ENCODE peak calls at places on chromosomes 4 and X, in eight cellular contexts. One of them, this sample, is unnamed.

GRCh38 chrX:3295731-3296130 is 50.7 kb downstream of the MXRA5 start:
- DNase-seq in esophagus squamous epithelium: no peak
- DNase-seq in stimulated activated CD4-positive, alpha-beta T cell treated with anti-CD3 and anti-CD28 coated beads, TNF-alpha, amount 100 ng/mL, for 48 hours: no peak
- DNase-seq in naive thymus-derived CD8-positive, alpha-beta T cell: no peak
- DNase-seq in pancreas: no peak
- DNase-seq in RWPE2: no peak
- DNase-seq in left cardiac atrium: no peak
- DNase-seq in activated CD4-positive, alpha-beta T cell treated with anti-CD3 and anti-CD28 coated beads, Interleukin-2, amount 50 U/mL, for 1 hour: no peak
- DNase-seq in this sample: no peak

GRCh38 chrX:21747523-21747922 is 10.4 kb downstream of the SMPX start:
- DNase-seq in pancreas: no peak
- DNase-seq in naive thymus-derived CD8-positive, alpha-beta T cell: no peak
- DNase-seq in stimulated activated CD4-positive, alpha-beta T cell treated with anti-CD3 and anti-CD28 coated beads, TNF-alpha, amount 100 ng/mL, for 48 hours: no peak
- DNase-seq in activated CD4-positive, alpha-beta T cell treated with anti-CD3 and anti-CD28 coated beads, Interleukin-2, amount 50 U/mL, for 1 hour: no peak
- DNase-seq in RWPE2: no peak
- DNase-seq in left cardiac atrium: no peak
- DNase-seq in esophagus squamous epithelium: no peak
- DNase-seq in this sample: no peak

GRCh38 chr4:23857353-23857752 is 32.5 kb downstream of the PPARGC1A start:
- DNase-seq in naive thymus-derived CD8-positive, alpha-beta T cell: no peak
- DNase-seq in stimulated activated CD4-positive, alpha-beta T cell treated with anti-CD3 and anti-CD28 coated beads, TNF-alpha, amount 100 ng/mL, for 48 hours: no peak
- DNase-seq in pancreas: no peak
- DNase-seq in esophagus squamous epithelium: no peak
- DNase-seq in RWPE2: no peak
- DNase-seq in activated CD4-positive, alpha-beta T cell treated with anti-CD3 and anti-CD28 coated beads, Interleukin-2, amount 50 U/mL, for 1 hour: no peak
- DNase-seq in left cardiac atrium: no peak
- DNase-seq in this sample: no peak

GRCh38 chrX:110418220-110418856 is 59.7 kb downstream of the RTL9 start:
- DNase-seq in stimulated activated CD4-positive, alpha-beta T cell treated with anti-CD3 and anti-CD28 coated beads, TNF-alpha, amount 100 ng/mL, for 48 hours: no peak
- DNase-seq in left cardiac atrium: peak; percentile 23
- DNase-seq in naive thymus-derived CD8-positive, alpha-beta T cell: no peak
- DNase-seq in esophagus squamous epithelium: no peak
- DNase-seq in activated CD4-positive, alpha-beta T cell treated with anti-CD3 and anti-CD28 coated beads, Interleukin-2, amount 50 U/mL, for 1 hour: no peak
- DNase-seq in pancreas: no peak
- DNase-seq in RWPE2: no peak
- DNase-seq in this sample: peak; percentile 85

GRCh38 chr4:57039345-57039744 is 60.6 kb downstream of the POLR2B start:
- DNase-seq in left cardiac atrium: no peak
- DNase-seq in naive thymus-derived CD8-positive, alpha-beta T cell: no peak
- DNase-seq in pancreas: no peak
- DNase-seq in activated CD4-positive, alpha-beta T cell treated with anti-CD3 and anti-CD28 coated beads, Interleukin-2, amount 50 U/mL, for 1 hour: no peak
- DNase-seq in esophagus squamous epithelium: no peak
- DNase-seq in RWPE2: no peak
- DNase-seq in stimulated activated CD4-positive, alpha-beta T cell treated with anti-CD3 and anti-CD28 coated beads, TNF-alpha, amount 100 ng/mL, for 48 hours: no peak
- DNase-seq in this sample: no peak

GRCh38 chr4:82798168-82799005 is at the start of gene SCD5:
- DNase-seq in stimulated activated CD4-positive, alpha-beta T cell treated with anti-CD3 and anti-CD28 coated beads, TNF-alpha, amount 100 ng/mL, for 48 hours: peak; percentile 11
- DNase-seq in RWPE2: no peak
- DNase-seq in activated CD4-positive, alpha-beta T cell treated with anti-CD3 and anti-CD28 coated beads, Interleukin-2, amount 50 U/mL, for 1 hour: no peak
- DNase-seq in left cardiac atrium: peak; percentile 82
- DNase-seq in naive thymus-derived CD8-positive, alpha-beta T cell: peak; percentile 20
- DNase-seq in pancreas: peak; percentile 71
- DNase-seq in esophagus squamous epithelium: no peak
- DNase-seq in this sample: peak; percentile 85

GRCh38 chrX:121000589-121000988 is 15.0 kb upstream of the CT47A1 start:
- DNase-seq in naive thymus-derived CD8-positive, alpha-beta T cell: no peak
- DNase-seq in pancreas: no peak
- DNase-seq in esophagus squamous epithelium: no peak
- DNase-seq in stimulated activated CD4-positive, alpha-beta T cell treated with anti-CD3 and anti-CD28 coated beads, TNF-alpha, amount 100 ng/mL, for 48 hours: no peak
- DNase-seq in left cardiac atrium: no peak
- DNase-seq in RWPE2: no peak
- DNase-seq in activated CD4-positive, alpha-beta T cell treated with anti-CD3 and anti-CD28 coated beads, Interleukin-2, amount 50 U/mL, for 1 hour: no peak
- DNase-seq in this sample: no peak

GRCh38 chr4:99723555-99724450 is 66.2 kb upstream of the C4orf54 start:
- DNase-seq in pancreas: peak; percentile 74
- DNase-seq in left cardiac atrium: peak; percentile 64
- DNase-seq in esophagus squamous epithelium: no peak
- DNase-seq in RWPE2: peak; percentile 62
- DNase-seq in naive thymus-derived CD8-positive, alpha-beta T cell: no peak
- DNase-seq in activated CD4-positive, alpha-beta T cell treated with anti-CD3 and anti-CD28 coated beads, Interleukin-2, amount 50 U/mL, for 1 hour: no peak
- DNase-seq in stimulated activated CD4-positive, alpha-beta T cell treated with anti-CD3 and anti-CD28 coated beads, TNF-alpha, amount 100 ng/mL, for 48 hours: peak; percentile 23
- DNase-seq in this sample: peak; percentile 2

GRCh38 chr4:1727117-1728031 is 6.1 kb downstream of the TACC3 start:
- DNase-seq in activated CD4-positive, alpha-beta T cell treated with anti-CD3 and anti-CD28 coated beads, Interleukin-2, amount 50 U/mL, for 1 hour: no peak
- DNase-seq in RWPE2: peak; percentile 93
- DNase-seq in naive thymus-derived CD8-positive, alpha-beta T cell: no peak
- DNase-seq in left cardiac atrium: peak; percentile 84
- DNase-seq in pancreas: no peak
- DNase-seq in esophagus squamous epithelium: no peak
- DNase-seq in stimulated activated CD4-positive, alpha-beta T cell treated with anti-CD3 and anti-CD28 coated beads, TNF-alpha, amount 100 ng/mL, for 48 hours: no peak
- DNase-seq in this sample: peak; percentile 71

GRCh38 chrX:34918856-34919255 is 23.7 kb upstream of the FAM47B start:
- DNase-seq in RWPE2: no peak
- DNase-seq in esophagus squamous epithelium: no peak
- DNase-seq in naive thymus-derived CD8-positive, alpha-beta T cell: no peak
- DNase-seq in stimulated activated CD4-positive, alpha-beta T cell treated with anti-CD3 and anti-CD28 coated beads, TNF-alpha, amount 100 ng/mL, for 48 hours: no peak
- DNase-seq in left cardiac atrium: no peak
- DNase-seq in pancreas: no peak
- DNase-seq in activated CD4-positive, alpha-beta T cell treated with anti-CD3 and anti-CD28 coated beads, Interleukin-2, amount 50 U/mL, for 1 hour: no peak
- DNase-seq in this sample: peak; percentile 58

GRCh38 chrX:19889582-19890342 is 2.4 kb upstream of the SH3KBP1 start:
- DNase-seq in pancreas: no peak
- DNase-seq in esophagus squamous epithelium: no peak
- DNase-seq in RWPE2: peak; percentile 70
- DNase-seq in left cardiac atrium: peak; percentile 63
- DNase-seq in stimulated activated CD4-positive, alpha-beta T cell treated with anti-CD3 and anti-CD28 coated beads, TNF-alpha, amount 100 ng/mL, for 48 hours: peak; percentile 39
- DNase-seq in naive thymus-derived CD8-positive, alpha-beta T cell: peak; percentile 29
- DNase-seq in activated CD4-positive, alpha-beta T cell treated with anti-CD3 and anti-CD28 coated beads, Interleukin-2, amount 50 U/mL, for 1 hour: peak; percentile 45
- DNase-seq in this sample: peak; percentile 47

GRCh38 chr4:17316566-17316965 is 195.3 kb downstream of the QDPR start:
- DNase-seq in naive thymus-derived CD8-positive, alpha-beta T cell: no peak
- DNase-seq in activated CD4-positive, alpha-beta T cell treated with anti-CD3 and anti-CD28 coated beads, Interleukin-2, amount 50 U/mL, for 1 hour: no peak
- DNase-seq in pancreas: no peak
- DNase-seq in left cardiac atrium: no peak
- DNase-seq in stimulated activated CD4-positive, alpha-beta T cell treated with anti-CD3 and anti-CD28 coated beads, TNF-alpha, amount 100 ng/mL, for 48 hours: no peak
- DNase-seq in RWPE2: no peak
- DNase-seq in esophagus squamous epithelium: no peak
- DNase-seq in this sample: peak; percentile 36

GRCh38 chr4:14792702-14793227 is 209.5 kb upstream of the CPEB2 start:
- DNase-seq in naive thymus-derived CD8-positive, alpha-beta T cell: no peak
- DNase-seq in activated CD4-positive, alpha-beta T cell treated with anti-CD3 and anti-CD28 coated beads, Interleukin-2, amount 50 U/mL, for 1 hour: no peak
- DNase-seq in RWPE2: no peak
- DNase-seq in left cardiac atrium: no peak
- DNase-seq in pancreas: no peak
- DNase-seq in stimulated activated CD4-positive, alpha-beta T cell treated with anti-CD3 and anti-CD28 coated beads, TNF-alpha, amount 100 ng/mL, for 48 hours: no peak
- DNase-seq in esophagus squamous epithelium: no peak
- DNase-seq in this sample: no peak

GRCh38 chrX:17591741-17592110 is 145.6 kb upstream of the SCML1 start:
- DNase-seq in stimulated activated CD4-positive, alpha-beta T cell treated with anti-CD3 and anti-CD28 coated beads, TNF-alpha, amount 100 ng/mL, for 48 hours: no peak
- DNase-seq in pancreas: no peak
- DNase-seq in RWPE2: no peak
- DNase-seq in esophagus squamous epithelium: no peak
- DNase-seq in activated CD4-positive, alpha-beta T cell treated with anti-CD3 and anti-CD28 coated beads, Interleukin-2, amount 50 U/mL, for 1 hour: no peak
- DNase-seq in left cardiac atrium: no peak
- DNase-seq in naive thymus-derived CD8-positive, alpha-beta T cell: no peak
- DNase-seq in this sample: peak; percentile 67

GRCh38 chr4:109315818-109316217 is 13.4 kb upstream of the COL25A1 start:
- DNase-seq in stimulated activated CD4-positive, alpha-beta T cell treated with anti-CD3 and anti-CD28 coated beads, TNF-alpha, amount 100 ng/mL, for 48 hours: no peak
- DNase-seq in activated CD4-positive, alpha-beta T cell treated with anti-CD3 and anti-CD28 coated beads, Interleukin-2, amount 50 U/mL, for 1 hour: no peak
- DNase-seq in pancreas: no peak
- DNase-seq in left cardiac atrium: no peak
- DNase-seq in RWPE2: no peak
- DNase-seq in naive thymus-derived CD8-positive, alpha-beta T cell: no peak
- DNase-seq in esophagus squamous epithelium: no peak
- DNase-seq in this sample: peak; percentile 34

GRCh38 chrX:109839694-109840358 is 106.8 kb upstream of the ACSL4 start:
- DNase-seq in RWPE2: no peak
- DNase-seq in stimulated activated CD4-positive, alpha-beta T cell treated with anti-CD3 and anti-CD28 coated beads, TNF-alpha, amount 100 ng/mL, for 48 hours: no peak
- DNase-seq in left cardiac atrium: peak; percentile 34
- DNase-seq in pancreas: no peak
- DNase-seq in esophagus squamous epithelium: no peak
- DNase-seq in activated CD4-positive, alpha-beta T cell treated with anti-CD3 and anti-CD28 coated beads, Interleukin-2, amount 50 U/mL, for 1 hour: no peak
- DNase-seq in naive thymus-derived CD8-positive, alpha-beta T cell: no peak
- DNase-seq in this sample: no peak

GRCh38 chrX:111543212-111543762 is 31.8 kb downstream of the SERTM2 start:
- DNase-seq in pancreas: no peak
- DNase-seq in RWPE2: no peak
- DNase-seq in activated CD4-positive, alpha-beta T cell treated with anti-CD3 and anti-CD28 coated beads, Interleukin-2, amount 50 U/mL, for 1 hour: no peak
- DNase-seq in naive thymus-derived CD8-positive, alpha-beta T cell: no peak
- DNase-seq in esophagus squamous epithelium: no peak
- DNase-seq in stimulated activated CD4-positive, alpha-beta T cell treated with anti-CD3 and anti-CD28 coated beads, TNF-alpha, amount 100 ng/mL, for 48 hours: no peak
- DNase-seq in left cardiac atrium: no peak
- DNase-seq in this sample: no peak

GRCh38 chr4:19945979-19946380 is 305.7 kb upstream of the SLIT2 start:
- DNase-seq in activated CD4-positive, alpha-beta T cell treated with anti-CD3 and anti-CD28 coated beads, Interleukin-2, amount 50 U/mL, for 1 hour: no peak
- DNase-seq in RWPE2: peak; percentile 84
- DNase-seq in naive thymus-derived CD8-positive, alpha-beta T cell: no peak
- DNase-seq in esophagus squamous epithelium: no peak
- DNase-seq in pancreas: no peak
- DNase-seq in left cardiac atrium: no peak
- DNase-seq in stimulated activated CD4-positive, alpha-beta T cell treated with anti-CD3 and anti-CD28 coated beads, TNF-alpha, amount 100 ng/mL, for 48 hours: no peak
- DNase-seq in this sample: peak; percentile 99

GRCh38 chr4:37567781-37568180 is 118.4 kb downstream of the RELL1 start:
- DNase-seq in activated CD4-positive, alpha-beta T cell treated with anti-CD3 and anti-CD28 coated beads, Interleukin-2, amount 50 U/mL, for 1 hour: no peak
- DNase-seq in RWPE2: no peak
- DNase-seq in stimulated activated CD4-positive, alpha-beta T cell treated with anti-CD3 and anti-CD28 coated beads, TNF-alpha, amount 100 ng/mL, for 48 hours: no peak
- DNase-seq in left cardiac atrium: no peak
- DNase-seq in esophagus squamous epithelium: no peak
- DNase-seq in naive thymus-derived CD8-positive, alpha-beta T cell: no peak
- DNase-seq in pancreas: no peak
- DNase-seq in this sample: no peak

GRCh38 chrX:46965125-46965758 is 53.0 kb downstream of the JADE3 start:
- DNase-seq in esophagus squamous epithelium: no peak
- DNase-seq in pancreas: no peak
- DNase-seq in left cardiac atrium: no peak
- DNase-seq in activated CD4-positive, alpha-beta T cell treated with anti-CD3 and anti-CD28 coated beads, Interleukin-2, amount 50 U/mL, for 1 hour: no peak
- DNase-seq in stimulated activated CD4-positive, alpha-beta T cell treated with anti-CD3 and anti-CD28 coated beads, TNF-alpha, amount 100 ng/mL, for 48 hours: no peak
- DNase-seq in RWPE2: no peak
- DNase-seq in naive thymus-derived CD8-positive, alpha-beta T cell: no peak
- DNase-seq in this sample: peak; percentile 25

GRCh38 chr4:74450298-74450683 is 5.4 kb downstream of the AREG start:
- DNase-seq in stimulated activated CD4-positive, alpha-beta T cell treated with anti-CD3 and anti-CD28 coated beads, TNF-alpha, amount 100 ng/mL, for 48 hours: no peak
- DNase-seq in activated CD4-positive, alpha-beta T cell treated with anti-CD3 and anti-CD28 coated beads, Interleukin-2, amount 50 U/mL, for 1 hour: no peak
- DNase-seq in RWPE2: no peak
- DNase-seq in left cardiac atrium: no peak
- DNase-seq in esophagus squamous epithelium: no peak
- DNase-seq in pancreas: no peak
- DNase-seq in naive thymus-derived CD8-positive, alpha-beta T cell: no peak
- DNase-seq in this sample: no peak

GRCh38 chr4:25180524-25181131 is 20.4 kb upstream of the SEPSECS start:
- DNase-seq in activated CD4-positive, alpha-beta T cell treated with anti-CD3 and anti-CD28 coated beads, Interleukin-2, amount 50 U/mL, for 1 hour: peak; percentile 11
- DNase-seq in stimulated activated CD4-positive, alpha-beta T cell treated with anti-CD3 and anti-CD28 coated beads, TNF-alpha, amount 100 ng/mL, for 48 hours: no peak
- DNase-seq in left cardiac atrium: peak; percentile 25
- DNase-seq in esophagus squamous epithelium: no peak
- DNase-seq in RWPE2: no peak
- DNase-seq in naive thymus-derived CD8-positive, alpha-beta T cell: no peak
- DNase-seq in pancreas: no peak
- DNase-seq in this sample: peak; percentile 57

GRCh38 chrX:134547047-134547679 is 87.2 kb downstream of the HPRT1 start:
- DNase-seq in activated CD4-positive, alpha-beta T cell treated with anti-CD3 and anti-CD28 coated beads, Interleukin-2, amount 50 U/mL, for 1 hour: no peak
- DNase-seq in stimulated activated CD4-positive, alpha-beta T cell treated with anti-CD3 and anti-CD28 coated beads, TNF-alpha, amount 100 ng/mL, for 48 hours: no peak
- DNase-seq in esophagus squamous epithelium: no peak
- DNase-seq in left cardiac atrium: no peak
- DNase-seq in pancreas: no peak
- DNase-seq in RWPE2: no peak
- DNase-seq in naive thymus-derived CD8-positive, alpha-beta T cell: no peak
- DNase-seq in this sample: peak; percentile 50

GRCh38 chr4:24067781-24068193 is 177.9 kb upstream of the PPARGC1A start:
- DNase-seq in pancreas: no peak
- DNase-seq in esophagus squamous epithelium: no peak
- DNase-seq in naive thymus-derived CD8-positive, alpha-beta T cell: no peak
- DNase-seq in RWPE2: no peak
- DNase-seq in stimulated activated CD4-positive, alpha-beta T cell treated with anti-CD3 and anti-CD28 coated beads, TNF-alpha, amount 100 ng/mL, for 48 hours: no peak
- DNase-seq in activated CD4-positive, alpha-beta T cell treated with anti-CD3 and anti-CD28 coated beads, Interleukin-2, amount 50 U/mL, for 1 hour: no peak
- DNase-seq in left cardiac atrium: peak; percentile 47
- DNase-seq in this sample: peak; percentile 86

GRCh38 chr4:74205559-74205958 is 47.6 kb downstream of the MTHFD2L start:
- DNase-seq in left cardiac atrium: no peak
- DNase-seq in naive thymus-derived CD8-positive, alpha-beta T cell: no peak
- DNase-seq in RWPE2: no peak
- DNase-seq in pancreas: no peak
- DNase-seq in esophagus squamous epithelium: no peak
- DNase-seq in stimulated activated CD4-positive, alpha-beta T cell treated with anti-CD3 and anti-CD28 coated beads, TNF-alpha, amount 100 ng/mL, for 48 hours: no peak
- DNase-seq in activated CD4-positive, alpha-beta T cell treated with anti-CD3 and anti-CD28 coated beads, Interleukin-2, amount 50 U/mL, for 1 hour: no peak
- DNase-seq in this sample: no peak

GRCh38 chr4:138602664-138603063 is 360.5 kb upstream of the SLC7A11 start:
- DNase-seq in RWPE2: no peak
- DNase-seq in esophagus squamous epithelium: no peak
- DNase-seq in stimulated activated CD4-positive, alpha-beta T cell treated with anti-CD3 and anti-CD28 coated beads, TNF-alpha, amount 100 ng/mL, for 48 hours: no peak
- DNase-seq in left cardiac atrium: no peak
- DNase-seq in pancreas: no peak
- DNase-seq in activated CD4-positive, alpha-beta T cell treated with anti-CD3 and anti-CD28 coated beads, Interleukin-2, amount 50 U/mL, for 1 hour: no peak
- DNase-seq in naive thymus-derived CD8-positive, alpha-beta T cell: no peak
- DNase-seq in this sample: no peak

GRCh38 chrX:54807524-54808108 is at the start of gene MAGED2:
- DNase-seq in pancreas: peak; percentile 36
- DNase-seq in esophagus squamous epithelium: no peak
- DNase-seq in activated CD4-positive, alpha-beta T cell treated with anti-CD3 and anti-CD28 coated beads, Interleukin-2, amount 50 U/mL, for 1 hour: peak; percentile 51
- DNase-seq in left cardiac atrium: no peak
- DNase-seq in naive thymus-derived CD8-positive, alpha-beta T cell: peak; percentile 63
- DNase-seq in RWPE2: no peak
- DNase-seq in stimulated activated CD4-positive, alpha-beta T cell treated with anti-CD3 and anti-CD28 coated beads, TNF-alpha, amount 100 ng/mL, for 48 hours: no peak
- DNase-seq in this sample: peak; percentile 55

GRCh38 chr4:58301384-58301783 is 1191.2 kb upstream of the IGFBP7 start:
- DNase-seq in activated CD4-positive, alpha-beta T cell treated with anti-CD3 and anti-CD28 coated beads, Interleukin-2, amount 50 U/mL, for 1 hour: no peak
- DNase-seq in left cardiac atrium: no peak
- DNase-seq in esophagus squamous epithelium: no peak
- DNase-seq in RWPE2: no peak
- DNase-seq in pancreas: no peak
- DNase-seq in stimulated activated CD4-positive, alpha-beta T cell treated with anti-CD3 and anti-CD28 coated beads, TNF-alpha, amount 100 ng/mL, for 48 hours: no peak
- DNase-seq in naive thymus-derived CD8-positive, alpha-beta T cell: no peak
- DNase-seq in this sample: no peak

GRCh38 chrX:138986866-138987265 is 275.3 kb upstream of the FGF13 start:
- DNase-seq in pancreas: no peak
- DNase-seq in stimulated activated CD4-positive, alpha-beta T cell treated with anti-CD3 and anti-CD28 coated beads, TNF-alpha, amount 100 ng/mL, for 48 hours: no peak
- DNase-seq in RWPE2: no peak
- DNase-seq in naive thymus-derived CD8-positive, alpha-beta T cell: no peak
- DNase-seq in esophagus squamous epithelium: no peak
- DNase-seq in left cardiac atrium: no peak
- DNase-seq in activated CD4-positive, alpha-beta T cell treated with anti-CD3 and anti-CD28 coated beads, Interleukin-2, amount 50 U/mL, for 1 hour: no peak
- DNase-seq in this sample: peak; percentile 3

GRCh38 chrX:1661048-1661921 is 46.4 kb downstream of the ASMT start:
- DNase-seq in stimulated activated CD4-positive, alpha-beta T cell treated with anti-CD3 and anti-CD28 coated beads, TNF-alpha, amount 100 ng/mL, for 48 hours: peak; percentile 92
- DNase-seq in activated CD4-positive, alpha-beta T cell treated with anti-CD3 and anti-CD28 coated beads, Interleukin-2, amount 50 U/mL, for 1 hour: peak; percentile 17
- DNase-seq in esophagus squamous epithelium: peak; percentile 33
- DNase-seq in RWPE2: peak; percentile 51
- DNase-seq in pancreas: no peak
- DNase-seq in naive thymus-derived CD8-positive, alpha-beta T cell: peak; percentile 86
- DNase-seq in left cardiac atrium: peak; percentile 41
- DNase-seq in this sample: no peak

GRCh38 chr4:85084371-85085170 is 118.1 kb upstream of the WDFY3 start:
- DNase-seq in esophagus squamous epithelium: no peak
- DNase-seq in left cardiac atrium: no peak
- DNase-seq in RWPE2: no peak
- DNase-seq in naive thymus-derived CD8-positive, alpha-beta T cell: no peak
- DNase-seq in pancreas: no peak
- DNase-seq in activated CD4-positive, alpha-beta T cell treated with anti-CD3 and anti-CD28 coated beads, Interleukin-2, amount 50 U/mL, for 1 hour: no peak
- DNase-seq in stimulated activated CD4-positive, alpha-beta T cell treated with anti-CD3 and anti-CD28 coated beads, TNF-alpha, amount 100 ng/mL, for 48 hours: no peak
- DNase-seq in this sample: peak; percentile 86

GRCh38 chrX:30822068-30822671 is 66.9 kb downstream of the TAB3 start:
- DNase-seq in esophagus squamous epithelium: no peak
- DNase-seq in pancreas: no peak
- DNase-seq in left cardiac atrium: no peak
- DNase-seq in stimulated activated CD4-positive, alpha-beta T cell treated with anti-CD3 and anti-CD28 coated beads, TNF-alpha, amount 100 ng/mL, for 48 hours: no peak
- DNase-seq in activated CD4-positive, alpha-beta T cell treated with anti-CD3 and anti-CD28 coated beads, Interleukin-2, amount 50 U/mL, for 1 hour: no peak
- DNase-seq in RWPE2: no peak
- DNase-seq in naive thymus-derived CD8-positive, alpha-beta T cell: no peak
- DNase-seq in this sample: no peak

GRCh38 chr4:16694491-16695276 is 203.8 kb downstream of the LDB2 start:
- DNase-seq in esophagus squamous epithelium: no peak
- DNase-seq in left cardiac atrium: no peak
- DNase-seq in naive thymus-derived CD8-positive, alpha-beta T cell: no peak
- DNase-seq in RWPE2: no peak
- DNase-seq in activated CD4-positive, alpha-beta T cell treated with anti-CD3 and anti-CD28 coated beads, Interleukin-2, amount 50 U/mL, for 1 hour: no peak
- DNase-seq in pancreas: no peak
- DNase-seq in stimulated activated CD4-positive, alpha-beta T cell treated with anti-CD3 and anti-CD28 coated beads, TNF-alpha, amount 100 ng/mL, for 48 hours: no peak
- DNase-seq in this sample: peak; percentile 17

GRCh38 chr4:169315530-169316306 is 45.0 kb upstream of the SH3RF1 start:
- DNase-seq in pancreas: no peak
- DNase-seq in left cardiac atrium: no peak
- DNase-seq in naive thymus-derived CD8-positive, alpha-beta T cell: no peak
- DNase-seq in RWPE2: no peak
- DNase-seq in stimulated activated CD4-positive, alpha-beta T cell treated with anti-CD3 and anti-CD28 coated beads, TNF-alpha, amount 100 ng/mL, for 48 hours: no peak
- DNase-seq in activated CD4-positive, alpha-beta T cell treated with anti-CD3 and anti-CD28 coated beads, Interleukin-2, amount 50 U/mL, for 1 hour: no peak
- DNase-seq in esophagus squamous epithelium: no peak
- DNase-seq in this sample: peak; percentile 74

This sample was measured in foreskin fibroblast.